ENCODE peak calls at places on chromosome 7, in four cellular contexts. H is A549, P is H1, Y is A673. C is an unnamed sample.

GRCh38 chr7:73850781-73851207 is 8.5 kb upstream of the METTL27 start:
- DNase-seq in H (peak), P (no peak), Y (peak), C (peak)

GRCh38 chr7:2821161-2821841 is 22.8 kb downstream of the GNA12 start:
- DNase-seq in H (peak), P (no peak), Y (peak), C (peak)

GRCh38 chr7:90988996-90989765 is 275.1 kb upstream of the FZD1 start:
- DNase-seq in H (no peak), P (no peak), Y (no peak), C (no peak)

GRCh38 chr7:32618987-32619386 is 123.7 kb downstream of the AVL9 start:
- DNase-seq in H (no peak), P (no peak), Y (no peak), C (peak)

GRCh38 chr7:2920041-2920440 is 75.9 kb upstream of the GNA12 start:
- DNase-seq in H (no peak), P (no peak), Y (no peak), C (no peak)

GRCh38 chr7:516606-517456 is 2.8 kb downstream of the PDGFA start:
- DNase-seq in H (peak), P (peak), Y (no peak), C (peak)

GRCh38 chr7:87510430-87510875 is 35.0 kb upstream of the ABCB4 start:
- DNase-seq in H (no peak), P (no peak), Y (no peak), C (no peak)

GRCh38 chr7:29194206-29194593 is 375 bp upstream of the CHN2 start:
- DNase-seq in H (no peak), P (no peak), Y (peak), C (no peak)

GRCh38 chr7:75056476-75056875 is 17.1 kb downstream of the RCC1L start:
- DNase-seq in H (no peak), P (no peak), Y (no peak), C (no peak)

GRCh38 chr7:4951903-4952636 is 6.9 kb downstream of the MMD2 start:
- DNase-seq in H (no peak), P (no peak), Y (peak), C (peak)

GRCh38 chr7:24705481-24705954 is 51.7 kb downstream of the GSDME start:
- DNase-seq in H (no peak), P (peak), Y (no peak), C (no peak)

GRCh38 chr7:144653449-144653848 is 182.4 kb downstream of the TPK1 start:
- DNase-seq in H (no peak), P (no peak), Y (no peak), C (no peak)

GRCh38 chr7:5424689-5425506 is 1.3 kb upstream of the TNRC18 start:
- DNase-seq in H (no peak), P (no peak), Y (peak), C (peak)

GRCh38 chr7:32533313-32534024 is 38.2 kb downstream of the AVL9 start:
- DNase-seq in H (no peak), P (no peak), Y (no peak), C (no peak)

GRCh38 chr7:45686441-45687184 is 112.4 kb downstream of the ADCY1 start:
- DNase-seq in H (no peak), P (peak), Y (no peak), C (no peak)

GRCh38 chr7:2621061-2621828 is 10.5 kb upstream of the TTYH3 start:
- DNase-seq in H (no peak), P (peak), Y (no peak), C (peak)

GRCh38 chr7:128347573-128348147 is 4.0 kb upstream of the RBM28 start:
- DNase-seq in H (peak), P (peak), Y (peak), C (peak)

GRCh38 chr7:53398566-53398965 is 363.1 kb downstream of the POM121L12 start:
- DNase-seq in H (no peak), P (no peak), Y (no peak), C (no peak)

GRCh38 chr7:132430863-132431822 is 145.1 kb downstream of the PLXNA4 start:
- DNase-seq in H (peak), P (no peak), Y (peak), C (peak)

GRCh38 chr7:151745706-151746105 is 131.2 kb downstream of the PRKAG2 start:
- DNase-seq in H (no peak), P (no peak), Y (no peak), C (no peak)

GRCh38 chr7:42914726-42915045 is 2.8 kb upstream of the C7orf25 start:
- DNase-seq in H (no peak), P (no peak), Y (no peak), C (no peak)

GRCh38 chr7:108063520-108063933 is 60.6 kb upstream of the LAMB1 start:
- DNase-seq in H (no peak), P (no peak), Y (no peak), C (no peak)
- TF ChIP-seq CTCF in H (no peak), P (no peak), Y (no peak), C (no peak)

GRCh38 chr7:148523550-148523949 is 67.0 kb upstream of the C7orf33 start:
- DNase-seq in H (no peak), P (no peak), Y (no peak), C (no peak)

GRCh38 chr7:148524479-148525173 is 65.9 kb upstream of the C7orf33 start:
- DNase-seq in H (no peak), P (no peak), Y (no peak), C (no peak)

GRCh38 chr7:148527717-148528168 is 62.8 kb upstream of the C7orf33 start:
- DNase-seq in H (peak), P (peak), Y (peak), C (peak)
- TF ChIP-seq CTCF in H (peak), P (peak), Y (peak), C (peak)

DNA sequence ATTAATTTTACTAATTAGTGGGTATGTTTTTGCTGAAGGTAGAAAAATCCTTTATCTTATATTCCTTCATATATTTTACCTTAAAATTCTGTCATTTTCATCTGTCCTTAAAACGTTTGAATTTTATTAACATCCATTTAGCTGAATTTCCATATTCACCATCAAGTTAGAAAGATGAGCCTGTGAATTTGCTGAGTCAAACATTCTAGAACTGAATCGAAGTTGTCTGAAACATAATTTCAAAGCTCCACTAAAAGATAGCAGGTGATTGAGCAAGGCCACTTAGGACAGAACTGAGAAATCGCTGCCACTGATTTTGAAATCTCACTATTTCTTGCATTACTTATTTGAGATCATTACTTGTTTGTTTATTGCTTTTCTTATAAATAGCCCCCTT is 17.5 kb downstream of the HGF start:
- DNase-seq in H (no peak), P (no peak), Y (no peak), C (no peak)
- TF ChIP-seq CTCF in H (no peak), P (no peak), Y (no peak), C (no peak)

GRCh38 chr7:149261321-149261828 is 621 bp upstream of the ZNF783 start:
- DNase-seq in H (no peak), P (no peak), Y (peak), C (peak)

GRCh38 chr7:149266451-149266850 is 4.5 kb downstream of the ZNF783 start:
- DNase-seq in H (no peak), P (no peak), Y (no peak), C (no peak)

GRCh38 chr7:149256568-149256967 is 5.4 kb upstream of the ZNF783 start:
- DNase-seq in H (no peak), P (no peak), Y (no peak), C (no peak)

GRCh38 chr7:149257146-149257545 is 4.8 kb upstream of the ZNF783 start:
- DNase-seq in H (no peak), P (no peak), Y (no peak), C (peak)

DNA sequence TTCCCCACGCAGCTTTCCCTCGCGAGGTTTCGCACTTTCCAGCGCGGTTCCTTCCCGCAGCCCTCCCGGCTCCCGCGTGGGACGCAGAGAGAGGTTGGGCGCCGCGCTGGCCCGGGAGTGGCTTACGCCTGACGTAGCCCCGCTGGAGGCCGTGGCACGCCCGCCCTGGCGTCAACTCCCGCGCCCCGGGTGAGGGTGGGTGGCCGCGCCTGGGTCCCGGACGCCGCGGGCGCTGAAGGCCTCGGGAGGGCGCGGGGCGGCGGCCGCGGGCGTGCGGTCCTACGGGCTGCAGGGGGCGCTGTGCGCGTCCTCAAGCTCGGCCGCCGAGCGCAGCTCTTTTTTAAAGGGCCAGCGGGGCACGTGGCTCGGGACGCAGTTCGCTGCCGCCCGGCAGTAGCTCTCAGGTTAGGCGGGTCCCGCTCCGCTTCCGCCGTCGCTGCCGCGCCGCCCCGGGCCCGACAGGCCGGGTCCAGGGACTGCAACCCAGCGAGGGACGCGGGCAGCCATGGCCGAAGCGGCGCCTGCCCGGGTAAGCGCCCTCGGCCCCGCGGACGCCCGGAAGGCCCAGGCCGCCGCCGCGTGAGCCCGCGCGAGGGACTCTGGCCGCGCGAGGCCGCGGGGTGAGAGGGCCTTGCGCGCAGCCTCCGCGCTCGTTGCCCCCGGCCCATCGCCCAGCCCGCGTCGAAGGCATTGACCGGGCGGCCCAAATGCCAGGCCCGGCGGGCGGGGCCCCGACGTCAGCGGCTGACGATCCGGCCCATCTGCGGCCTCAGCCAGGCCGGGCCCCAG is at the start of gene ZNF783:
- DNase-seq in H (peak), P (peak), Y (peak), C (peak)
- TF ChIP-seq CTCF in H (peak), P (peak), Y (peak), C (peak)

GRCh38 chr7:101240226-101241014 is 2.8 kb upstream of the CLDN15 start:
- DNase-seq in H (no peak), P (no peak), Y (no peak), C (no peak)

GRCh38 chr7:101245147-101245668 is 327 bp upstream of the FIS1 start:
- DNase-seq in H (no peak), P (no peak), Y (no peak), C (no peak)

GRCh38 chr7:101241015-101241363 is 3.4 kb upstream of the CLDN15 start:
- DNase-seq in H (no peak), P (no peak), Y (no peak), C (no peak)

GRCh38 chr7:101244385-101245146 is at the start of gene FIS1:
- DNase-seq in H (peak), P (peak), Y (peak), C (peak)

DNA sequence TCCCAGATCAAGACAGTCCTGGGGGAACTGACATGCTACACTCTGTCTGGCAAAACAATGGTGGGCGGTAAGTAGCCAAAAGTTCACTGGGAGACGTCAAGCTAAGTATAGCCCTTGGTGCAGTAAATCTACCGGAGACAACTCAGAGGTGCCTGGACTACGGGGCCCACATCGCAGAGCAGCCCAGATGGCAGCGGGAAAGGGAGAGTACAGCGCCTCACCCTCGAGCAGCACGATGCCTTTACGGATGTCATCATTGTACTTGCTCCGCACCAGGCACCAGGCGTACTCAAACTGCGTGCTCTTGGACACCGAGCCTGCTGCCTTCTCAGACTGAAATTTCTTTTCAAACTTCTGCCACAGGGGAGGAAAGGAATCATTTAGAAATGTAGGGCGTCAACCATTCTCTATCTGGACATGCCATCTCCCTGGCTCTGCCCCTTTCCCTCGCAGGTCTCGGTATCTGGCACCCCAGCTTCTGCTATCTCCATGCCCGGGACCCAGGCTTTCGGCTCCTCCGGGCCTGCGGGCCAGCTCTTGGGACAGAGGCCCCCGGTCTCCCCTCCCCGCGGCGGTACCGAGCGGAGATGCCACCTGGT is 996 bp downstream of the FIS1 start:
- DNase-seq in H (peak), P (peak), Y (no peak), C (no peak)
- TF ChIP-seq CTCF in H (no peak), P (no peak), Y (no peak), C (peak)

DNA sequence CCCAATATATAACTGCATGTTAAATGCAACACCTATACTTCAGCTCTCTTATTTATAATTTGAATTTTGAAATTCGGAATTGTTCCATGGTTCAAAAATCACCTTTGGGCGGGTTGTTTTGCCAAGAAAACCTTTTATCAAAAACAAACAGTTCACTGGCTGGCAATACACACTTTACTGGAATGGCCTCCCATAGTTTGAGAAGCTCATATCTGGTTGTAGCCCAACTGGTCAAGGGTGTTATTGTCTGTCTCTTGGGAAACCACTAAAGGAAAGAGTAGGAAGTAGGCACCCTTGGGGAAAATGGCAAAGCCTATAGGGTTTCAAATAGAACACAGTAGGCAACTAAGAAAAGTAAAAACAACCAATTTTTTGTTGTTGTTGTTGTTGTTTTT is 117.9 kb downstream of the HIPK2 start:
- DNase-seq in H (no peak), P (no peak), Y (no peak), C (no peak)
- TF ChIP-seq CTCF in H (no peak), P (no peak), Y (no peak), C (no peak)

GRCh38 chr7:69182596-69183467 is 415.4 kb upstream of the AUTS2 start:
- DNase-seq in H (no peak), P (no peak), Y (no peak), C (no peak)
- TF ChIP-seq CTCF in H (no peak), P (no peak), Y (no peak), C (no peak)

GRCh38 chr7:154696556-154696955 is 306.4 kb downstream of the PAXIP1 start:
- DNase-seq in H (no peak), P (no peak), Y (no peak), C (no peak)

GRCh38 chr7:154695836-154696235 is 307.1 kb downstream of the PAXIP1 start:
- DNase-seq in H (no peak), P (no peak), Y (no peak), C (no peak)

GRCh38 chr7:154699421-154699820 is 303.5 kb downstream of the PAXIP1 start:
- DNase-seq in H (no peak), P (no peak), Y (no peak), C (no peak)

GRCh38 chr7:154693646-154694045 is 309.3 kb downstream of the PAXIP1 start:
- DNase-seq in H (no peak), P (no peak), Y (no peak), C (no peak)

GRCh38 chr7:154698726-154699291 is 304.1 kb downstream of the PAXIP1 start:
- DNase-seq in H (peak), P (peak), Y (peak), C (no peak)
- TF ChIP-seq CTCF in H (peak), P (peak), Y (peak), C (no peak)

DNA sequence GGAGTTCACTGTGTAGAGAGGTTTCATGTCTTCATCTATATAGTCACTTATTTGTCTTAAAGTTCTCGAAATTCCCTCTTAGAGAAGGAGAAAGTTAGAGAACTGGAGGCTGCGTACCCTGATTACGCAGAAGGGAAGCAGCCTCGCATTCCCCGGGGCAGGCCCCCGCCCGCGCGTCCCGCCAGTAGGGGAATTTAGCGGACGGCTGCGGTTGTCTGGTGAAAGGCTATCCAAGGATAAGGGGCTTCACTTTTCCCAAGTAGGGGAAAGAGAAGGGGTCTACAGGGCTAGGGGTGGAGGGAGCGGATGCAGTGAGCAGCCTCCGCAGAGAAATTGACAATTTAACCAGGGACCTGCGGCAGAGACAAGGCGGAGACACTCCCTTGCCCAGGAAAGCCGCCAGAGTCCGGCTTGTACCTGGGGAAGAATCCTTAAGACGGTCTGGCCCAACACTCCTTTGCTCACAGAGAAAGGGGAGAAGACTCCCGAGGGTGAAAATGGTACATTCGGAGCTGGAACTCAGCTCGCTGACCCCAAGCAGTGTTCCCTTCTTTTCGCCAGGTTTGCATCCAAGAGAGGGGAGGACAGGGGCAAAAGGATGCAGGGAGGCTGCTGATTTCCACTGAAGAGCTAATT is 976 bp upstream of the MAGI2 start:
- DNase-seq in H (no peak), P (peak), Y (peak), C (no peak)
- TF ChIP-seq CTCF in H (no peak), P (no peak), Y (no peak), C (peak)

DNA sequence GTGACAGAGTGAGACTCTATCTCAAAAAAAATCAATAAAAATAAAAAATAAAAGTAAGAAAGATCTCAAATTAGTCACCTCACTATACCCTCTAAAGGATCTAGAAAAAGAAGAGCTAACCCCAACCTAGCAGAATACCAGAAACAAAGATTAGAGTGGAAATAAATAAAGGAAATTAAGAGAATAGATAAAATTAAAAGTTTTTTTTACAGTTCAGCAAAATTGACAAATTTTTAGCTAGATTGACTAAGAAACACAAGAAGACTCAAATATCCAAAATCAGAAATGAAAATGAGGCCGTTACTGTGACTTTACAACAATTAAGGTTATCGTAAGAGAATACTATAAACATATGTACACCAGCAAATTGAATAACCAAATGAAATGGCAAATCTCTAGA is 29.1 kb downstream of the KCTD7 start:
- DNase-seq in H (no peak), P (no peak), Y (no peak), C (no peak)
- TF ChIP-seq CTCF in H (no peak), P (no peak), Y (no peak), C (no peak)

C was measured in HFFc6.